ENCODE peak calls at places on chromosomes 16 and 17, in eight cellular contexts. C is thoracic aorta, M is esophagus muscularis mucosa, B is lung, K is endothelial cell, V is GM12865, H is GM06990, S is prostate gland. U is an unnamed sample.
A peak's percentile ranks its signal among the peaks of the same experiment; 100 is the strongest.

GRCh38 chr17:55743103-55743679 is 7.7 kb upstream of the PCTP start:
- DNase-seq in M (no peak), K (no peak), B (peak; percentile 49), H (no peak), V (peak; percentile 15), S (peak; percentile 15), C (no peak), U (peak; percentile 67)

GRCh38 chr17:77323413-77324171 is 182.8 kb downstream of the SEC14L1 start:
- DNase-seq in K (no peak), V (peak; percentile 76), C (no peak), B (no peak), M (no peak), H (peak; percentile 76), S (no peak), U (peak; percentile 70)

GRCh38 chr17:16120937-16121336 is 94.4 kb downstream of the NCOR1 start:
- DNase-seq in B (no peak), M (no peak), S (no peak), C (no peak), K (no peak), V (no peak), H (no peak), U (no peak)

GRCh38 chr17:12627177-12627629 is 38.5 kb upstream of the MYOCD start:
- DNase-seq in C (peak; percentile 89), V (no peak), K (no peak), S (peak; percentile 8), M (no peak), B (no peak), H (no peak), U (no peak)

GRCh38 chr16:35637683-35638082 is 2178.3 kb downstream of the TP53TG3F start:
- DNase-seq in K (no peak), S (no peak), C (no peak), B (no peak), H (no peak), M (no peak), V (no peak), U (no peak)

GRCh38 chr17:19705771-19706770 is 10.3 kb downstream of the SLC47A2 start:
- DNase-seq in B (no peak), M (peak; percentile 91), C (no peak), V (no peak), K (no peak), S (no peak), H (no peak), U (no peak)

GRCh38 chr17:74780443-74781238 is 4.5 kb upstream of the NAT9 start:
- DNase-seq in S (no peak), C (no peak), H (no peak), B (no peak), M (no peak), K (peak; percentile 29), V (peak; percentile 47), U (no peak)

GRCh38 chr17:59220328-59221158 is at the start of gene GDPD1:
- DNase-seq in C (peak; percentile 72), M (peak; percentile 97), V (peak; percentile 98), B (peak; percentile 95), H (peak; percentile 96), S (peak; percentile 94), K (peak; percentile 99), U (peak; percentile 98)

GRCh38 chr16:12231666-12232065 is 255.1 kb downstream of the SNX29 start:
- DNase-seq in K (no peak), M (no peak), S (no peak), H (no peak), C (no peak), V (no peak), B (no peak), U (no peak)

GRCh38 chr16:84593825-84594724 is 23.8 kb downstream of the COTL1 start:
- DNase-seq in M (no peak), S (no peak), C (no peak), H (peak; percentile 93), K (no peak), V (peak; percentile 98), B (peak; percentile 55), U (peak; percentile 95)

GRCh38 chr17:74153821-74154430 is 49.6 kb upstream of the RPL38 start:
- DNase-seq in H (no peak), B (no peak), K (no peak), C (no peak), V (no peak), S (no peak), M (peak; percentile 89), U (no peak)

GRCh38 chr16:13919330-13919682 is 648 bp upstream of the ERCC4 start:
- DNase-seq in B (no peak), V (peak; percentile 40), S (peak; percentile 25), C (no peak), H (no peak), K (no peak), M (no peak), U (no peak)

GRCh38 chr16:61936522-61936921 is 99.7 kb downstream of the CDH8 start:
- DNase-seq in V (peak; percentile 1), C (no peak), S (no peak), M (no peak), K (peak; percentile 39), B (no peak), H (no peak), U (no peak)

GRCh38 chr16:782263-782662 is 5.9 kb downstream of the RPUSD1 start:
- DNase-seq in V (no peak), M (no peak), S (no peak), B (no peak), H (no peak), C (no peak), K (no peak), U (no peak)

GRCh38 chr16:55622930-55623561 is 32.7 kb upstream of the SLC6A2 start:
- DNase-seq in V (no peak), S (no peak), H (no peak), M (peak; percentile 87), K (peak; percentile 38), C (no peak), B (no peak), U (no peak)

GRCh38 chr16:67514382-67514828 is 14.2 kb upstream of the RIPOR1 start:
- DNase-seq in S (peak; percentile 64), K (peak; percentile 63), H (peak; percentile 69), M (peak; percentile 95), B (peak; percentile 67), C (no peak), V (peak; percentile 94), U (peak; percentile 95)

GRCh38 chr17:17737938-17738894 is 57.0 kb downstream of the RAI1 start:
- DNase-seq in H (no peak), M (no peak), C (no peak), K (no peak), S (peak; percentile 64), B (no peak), V (no peak), U (peak; percentile 78)

GRCh38 chr17:8430966-8431365 is 4.7 kb upstream of the NDEL1 start:
- DNase-seq in H (no peak), V (no peak), C (peak; percentile 85), B (peak; percentile 44), K (no peak), S (no peak), M (no peak), U (no peak)
- TF ChIP-seq CTCF in H (no peak), V (no peak), C (no peak), B (no peak), K (no peak), S (no peak), M (no peak), U (no peak)

DNA sequence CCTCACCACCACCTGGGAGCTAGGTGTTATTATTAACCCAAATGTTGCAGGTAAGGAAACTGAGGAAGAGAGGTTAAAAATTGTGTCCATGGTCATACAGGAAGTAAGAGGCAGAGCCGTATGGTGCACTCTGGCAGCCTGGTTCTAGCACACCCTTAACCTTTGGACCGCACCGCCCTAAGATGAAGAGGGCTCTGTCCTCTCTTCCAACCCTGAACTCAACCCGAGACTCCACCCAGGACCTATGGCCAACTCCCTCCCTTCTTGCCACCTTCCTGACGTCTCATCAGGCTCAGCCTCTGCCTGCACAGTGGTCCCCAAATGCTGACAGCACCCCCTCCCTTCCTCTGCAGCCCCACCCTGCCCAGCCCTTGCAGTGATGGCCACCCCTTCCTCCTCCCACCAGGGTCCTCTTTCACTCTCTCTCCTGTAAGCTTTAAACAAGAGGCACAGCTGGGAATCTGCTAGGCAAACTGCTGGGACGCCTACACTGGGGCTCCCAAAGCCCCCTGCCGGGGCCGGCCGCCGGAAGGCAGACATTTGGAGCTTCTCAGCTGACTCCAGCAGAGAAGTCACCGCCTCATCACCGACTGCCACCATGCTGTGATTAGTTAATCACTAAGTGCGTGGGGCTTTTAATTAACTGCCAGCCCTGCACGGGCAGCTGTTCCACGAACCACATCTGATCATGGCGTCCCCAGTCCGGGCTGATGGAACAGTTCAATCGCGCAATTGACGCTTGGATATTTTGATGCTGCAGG is 16.7 kb upstream of the C16orf78 start:
- DNase-seq in H (no peak), S (no peak), C (no peak), M (no peak), K (no peak), V (no peak), B (no peak), U (peak; percentile 54)
- TF ChIP-seq CTCF in H (no peak), S (no peak), C (no peak), M (no peak), K (no peak), V (no peak), B (no peak), U (no peak)

GRCh38 chr17:7440823-7441174 is 1.5 kb downstream of the FGF11 start:
- DNase-seq in M (no peak), S (no peak), K (peak; percentile 39), V (peak; percentile 51), B (no peak), H (peak; percentile 53), C (no peak), U (no peak)
- TF ChIP-seq CTCF in M (no peak), S (no peak), K (no peak), V (no peak), B (no peak), H (no peak), C (no peak), U (no peak)

GRCh38 chr17:60590075-60590474 is 9.9 kb upstream of the PPM1D start:
- DNase-seq in V (no peak), C (no peak), H (no peak), B (no peak), M (no peak), K (no peak), S (no peak), U (no peak)

GRCh38 chr17:60583008-60583407 is 17.0 kb upstream of the PPM1D start:
- DNase-seq in H (no peak), S (no peak), V (no peak), K (no peak), M (peak; percentile 29), C (no peak), B (no peak), U (no peak)

GRCh38 chr17:60585887-60586286 is 14.1 kb upstream of the PPM1D start:
- DNase-seq in M (no peak), B (no peak), V (no peak), K (no peak), C (no peak), S (no peak), H (no peak), U (no peak)

DNA sequence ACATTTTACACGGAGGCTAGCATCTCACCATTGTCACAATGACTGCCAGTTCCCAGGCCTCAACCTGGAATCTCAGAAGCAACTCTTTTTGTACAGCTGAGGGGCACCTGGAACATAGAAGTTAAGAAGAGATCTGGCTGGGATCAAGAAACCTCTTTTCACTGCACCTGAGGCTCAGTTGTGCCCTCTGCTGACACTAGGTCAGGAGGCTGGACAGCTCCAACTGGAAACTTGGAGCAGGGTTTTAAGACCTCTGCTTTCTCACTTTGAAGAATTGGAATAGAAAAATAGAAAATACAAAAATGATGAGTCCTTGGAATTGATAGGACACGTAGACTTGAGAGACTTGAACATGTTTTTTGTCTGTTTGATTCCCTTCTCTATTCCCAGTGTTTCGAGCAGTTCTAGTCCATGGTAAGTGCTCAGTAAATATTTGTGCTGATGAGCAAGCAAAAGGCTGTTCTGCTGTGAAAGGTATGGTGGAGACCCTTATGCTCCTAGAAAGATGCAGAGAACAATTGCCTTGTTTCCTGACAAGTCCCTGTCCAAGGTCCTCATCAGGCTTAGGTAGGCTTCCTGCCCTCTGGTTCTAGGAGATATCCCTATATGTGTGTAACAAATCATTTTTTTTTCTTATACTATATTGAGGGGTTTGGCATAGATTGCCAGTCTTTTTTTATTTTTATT is 13.6 kb upstream of the PPM1D start:
- DNase-seq in H (no peak), C (no peak), M (no peak), K (peak; percentile 30), B (no peak), V (no peak), S (no peak), U (peak; percentile 11)
- TF ChIP-seq CTCF in H (peak; percentile 43), C (no peak), M (no peak), K (no peak), B (no peak), V (peak; percentile 28), S (no peak), U (no peak)

U was measured in mucosa of descending colon.